ENCODE peak calls at places on chromosome 1, in five cellular contexts. N is prostate gland, Y is OCI-LY7, D is AG09309, Z is substantia nigra. W is an unnamed sample.

GRCh38 chr1:65420590-65421340 is at the start of the genes LEPR and LEPROT:
- DNase-seq in N (no peak), Y (no peak), D (no peak), Z (no peak), W (no peak)

GRCh38 chr1:116231752-116232151 is 120.6 kb downstream of the MAB21L3 start:
- DNase-seq in N (peak; percentile 21), Y (no peak), D (no peak), Z (no peak), W (peak; percentile 62)

GRCh38 chr1:226643167-226643566 is 94.6 kb downstream of the STUM start:
- DNase-seq in N (no peak), Y (peak; percentile 46), D (no peak), Z (no peak), W (peak; percentile 84)

GRCh38 chr1:10659646-10660540 is 136.6 kb downstream of the CASZ1 start:
- DNase-seq in N (no peak), Y (no peak), D (no peak), Z (no peak), W (no peak)

GRCh38 chr1:150151291-150152181 is 1.8 kb downstream of the PLEKHO1 start:
- DNase-seq in N (no peak), Y (peak; percentile 74), D (no peak), Z (no peak), W (no peak)

GRCh38 chr1:159867322-159868064 is 5.0 kb upstream of the VSIG8 start:
- DNase-seq in N (peak; percentile 48), Y (no peak), D (no peak), Z (no peak), W (no peak)

GRCh38 chr1:62682531-62682930 is 5.7 kb downstream of the DOCK7 start:
- DNase-seq in N (no peak), Y (no peak), D (no peak), Z (no peak), W (no peak)

GRCh38 chr1:44672956-44673674 is 1.2 kb downstream of the TMEM53 start:
- DNase-seq in N (no peak), Y (no peak), D (no peak), Z (no peak), W (no peak)

GRCh38 chr1:115642168-115643072 is 650 bp downstream of the VANGL1 start:
- DNase-seq in N (peak; percentile 57), Y (no peak), D (no peak), Z (no peak), W (no peak)

W was measured in Karpas-422.